ENCODE peak calls at places on chromosomes 16 and 17, in eight cellular contexts. M is right lobe of liver, N is fibroblast of lung, U is right atrium auricular region, C is neuronal stem cell, B is upper lobe of right lung, Q is HL-60, L is AG04450. D is an unnamed sample.

GRCh38 chr16:80731915-80732314 is 72.5 kb downstream of the CDYL2 start:
- DNase-seq in M (no peak), N (no peak), U (no peak), C (no peak), B (no peak), Q (no peak), L (no peak), D (no peak)

GRCh38 chr16:4677390-4677789 is 16.0 kb upstream of the NUDT16L1 start:
- DNase-seq in M (peak; percentile 71), N (no peak), U (no peak), C (no peak), B (peak; percentile 83), Q (no peak), L (no peak), D (no peak)

GRCh38 chr17:27783440-27783839 is 16.9 kb downstream of the NOS2 start:
- DNase-seq in M (no peak), N (no peak), U (no peak), C (no peak), B (no peak), Q (no peak), L (no peak), D (no peak)

GRCh38 chr17:6797718-6798351 is 21.8 kb downstream of the FBXO39 start:
- DNase-seq in M (peak; percentile 52), N (no peak), U (no peak), C (no peak), B (no peak), Q (no peak), L (no peak), D (no peak)

GRCh38 chr16:82935781-82936180 is 309.0 kb downstream of the CDH13 start:
- DNase-seq in M (no peak), N (no peak), U (no peak), C (no peak), B (no peak), Q (no peak), L (no peak), D (no peak)

GRCh38 chr16:76214856-76215255 is 62.3 kb upstream of the CNTNAP4 start:
- DNase-seq in M (no peak), N (no peak), U (no peak), C (no peak), B (no peak), Q (no peak), L (no peak), D (no peak)

GRCh38 chr17:27630607-27631408 is at the start of gene LGALS9:
- DNase-seq in M (no peak), N (no peak), U (no peak), C (no peak), B (no peak), Q (peak; percentile 83), L (no peak), D (no peak)

GRCh38 chr17:68580236-68580903 is 20.8 kb downstream of the FAM20A start:
- DNase-seq in M (peak; percentile 47), N (peak; percentile 95), U (no peak), C (no peak), B (peak; percentile 77), Q (peak; percentile 61), L (no peak), D (no peak)

GRCh38 chr17:7440113-7440822 is 956 bp downstream of the FGF11 start:
- DNase-seq in M (peak; percentile 69), N (peak; percentile 14), U (peak; percentile 63), C (peak; percentile 58), B (peak; percentile 81), Q (no peak), L (no peak), D (no peak)

GRCh38 chr17:56678249-56679144 is 85.0 kb downstream of the NOG start:
- DNase-seq in M (no peak), N (no peak), U (no peak), C (peak; percentile 27), B (no peak), Q (no peak), L (no peak), D (no peak)

GRCh38 chr16:58497468-58497867 is 2.5 kb upstream of the NDRG4 start:
- DNase-seq in M (no peak), N (no peak), U (no peak), C (no peak), B (no peak), Q (no peak), L (no peak), D (no peak)

GRCh38 chr17:82384051-82384729 is 12.6 kb downstream of the UTS2R start:
- DNase-seq in M (no peak), N (no peak), U (no peak), C (no peak), B (no peak), Q (no peak), L (no peak), D (no peak)

GRCh38 chr17:82386256-82386831 is 14.8 kb downstream of the UTS2R start:
- DNase-seq in M (no peak), N (peak; percentile 36), U (no peak), C (no peak), B (no peak), Q (no peak), L (no peak), D (no peak)

GRCh38 chr17:82383411-82383810 is 11.8 kb downstream of the UTS2R start:
- DNase-seq in M (no peak), N (no peak), U (no peak), C (no peak), B (no peak), Q (no peak), L (no peak), D (no peak)

GRCh38 chr17:82385559-82386255 is 14.1 kb downstream of the UTS2R start:
- DNase-seq in M (no peak), N (no peak), U (no peak), C (no peak), B (no peak), Q (no peak), L (no peak), D (no peak)

DNA sequence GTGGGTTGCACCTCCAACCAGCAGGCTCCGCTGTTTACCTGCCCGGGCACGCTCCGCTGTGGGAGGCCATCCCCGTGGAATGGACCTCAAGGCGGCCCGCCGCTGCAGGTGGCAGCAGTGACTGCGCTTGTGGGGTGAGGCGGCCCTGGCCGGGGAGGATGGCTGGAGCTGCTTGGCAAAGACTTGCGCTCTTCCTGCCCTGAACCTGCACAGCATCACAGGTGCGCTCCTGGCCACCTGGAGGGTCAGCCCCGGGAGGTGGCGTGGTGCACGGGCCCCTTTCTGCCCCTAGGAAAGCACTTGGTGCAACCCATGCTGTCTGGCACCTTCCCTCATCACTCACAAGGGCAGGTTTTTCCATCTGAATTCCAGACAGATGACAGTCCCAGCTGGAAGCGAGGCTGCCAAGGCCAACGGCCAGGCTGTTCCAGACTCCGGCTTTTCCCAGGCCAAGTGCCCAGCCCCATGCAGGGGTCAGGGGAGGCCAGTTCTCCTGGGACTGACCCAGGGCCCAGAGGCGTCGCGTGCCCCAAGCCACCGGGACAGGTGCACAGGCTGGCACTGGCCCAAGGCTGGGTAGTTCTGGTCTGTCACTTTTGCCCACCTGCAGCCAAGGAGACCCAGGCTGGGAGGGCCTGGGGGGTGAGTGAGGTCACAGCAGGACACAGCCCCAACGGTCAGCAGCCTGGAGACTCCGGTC is 13.3 kb downstream of the UTS2R start:
- DNase-seq in M (peak; percentile 83), N (peak; percentile 23), U (no peak), C (no peak), B (peak; percentile 79), Q (no peak), L (no peak), D (no peak)
- H3K27ac ChIP-seq in M (peak overlapping the region; percentile 66), N (no peak overlapping the region), U (peak overlapping the region; percentile 64), C (no peak overlapping the region), B (no peak overlapping the region), Q (no peak overlapping the region), L (no peak overlapping the region), D (peak overlapping the region; percentile 40)

DNA sequence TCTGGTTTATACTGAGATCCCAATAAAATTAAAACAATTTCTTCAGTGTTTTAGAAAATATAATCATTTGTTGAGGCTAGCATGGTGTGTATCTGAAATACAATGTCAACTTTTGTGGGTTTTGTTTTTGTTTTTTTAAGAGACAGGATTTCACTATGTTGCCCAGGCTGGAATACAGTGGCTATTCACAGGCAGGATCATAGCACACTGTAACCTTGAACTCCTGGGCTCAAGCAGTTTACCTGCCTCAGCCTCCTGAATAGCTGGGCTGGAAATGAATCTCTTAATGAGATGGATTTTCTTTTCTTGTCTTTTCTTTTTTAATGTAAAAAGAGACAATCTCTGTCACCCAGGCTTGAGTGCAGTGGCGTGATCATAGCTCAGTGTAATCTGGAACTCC is 12.1 kb downstream of the DDX42 start:
- DNase-seq in M (no peak), N (no peak), U (no peak), C (no peak), B (no peak), Q (no peak), L (no peak), D (no peak)
- H3K27ac ChIP-seq in M (no peak overlapping the region), N (no peak overlapping the region), U (no peak overlapping the region), C (no peak overlapping the region), B (no peak overlapping the region), Q (no peak overlapping the region), L (no peak overlapping the region), D (no peak overlapping the region)

GRCh38 chr17:42255425-42255810 is 20.8 kb downstream of the STAT5B start:
- DNase-seq in M (no peak), N (no peak), U (no peak), C (no peak), B (no peak), Q (no peak), L (no peak), D (no peak)

GRCh38 chr17:42260318-42260717 is 15.9 kb downstream of the STAT5B start:
- DNase-seq in M (no peak), N (no peak), U (no peak), C (no peak), B (no peak), Q (no peak), L (no peak), D (no peak)
- H3K27ac ChIP-seq in M (no peak overlapping the region), N (no peak overlapping the region), U (no peak overlapping the region), C (no peak overlapping the region), B (no peak overlapping the region), Q (no peak overlapping the region), L (no peak overlapping the region), D (no peak overlapping the region)

GRCh38 chr17:50195196-50195865 is 6.1 kb downstream of the COL1A1 start:
- DNase-seq in M (no peak), N (no peak), U (no peak), C (no peak), B (no peak), Q (no peak), L (no peak), D (no peak)

GRCh38 chr17:50198026-50198669 is 3.3 kb downstream of the COL1A1 start:
- DNase-seq in M (peak; percentile 67), N (peak; percentile 69), U (peak; percentile 79), C (no peak), B (no peak), Q (peak; percentile 69), L (no peak), D (no peak)

GRCh38 chr17:50196036-50196435 is 5.4 kb downstream of the COL1A1 start:
- DNase-seq in M (no peak), N (no peak), U (no peak), C (no peak), B (no peak), Q (no peak), L (no peak), D (no peak)

GRCh38 chr17:50194441-50195195 is 6.8 kb downstream of the COL1A1 start:
- DNase-seq in M (no peak), N (no peak), U (no peak), C (no peak), B (no peak), Q (no peak), L (no peak), D (no peak)

DNA sequence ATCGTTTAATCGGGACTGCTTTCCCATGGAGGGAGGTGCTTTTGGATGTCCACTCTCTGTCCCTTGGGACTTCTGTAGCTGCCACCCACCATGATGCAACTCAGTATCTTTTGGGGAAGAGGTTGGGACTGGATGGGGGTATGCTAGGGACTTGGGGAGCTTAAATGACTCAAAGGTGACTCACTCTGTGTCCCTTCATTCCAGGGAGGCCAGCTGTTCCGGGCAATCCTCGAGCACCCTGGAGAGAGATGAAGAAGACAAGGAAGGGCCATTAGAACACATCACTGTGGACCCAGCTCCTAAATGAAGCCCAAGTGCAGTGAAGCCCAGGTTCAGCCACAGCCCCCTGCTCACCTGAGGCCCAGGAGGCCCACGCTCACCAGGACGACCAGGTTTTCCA is 4.6 kb downstream of the COL1A1 start:
- DNase-seq in M (no peak), N (peak; percentile 71), U (no peak), C (no peak), B (no peak), Q (no peak), L (no peak), D (no peak)
- H3K27ac ChIP-seq in M (no peak overlapping the region), N (peak overlapping the region; percentile 58), U (peak overlapping the region; percentile 22), C (no peak overlapping the region), B (peak overlapping the region; percentile 17), Q (no peak overlapping the region), L (peak overlapping the region; percentile 98), D (peak overlapping the region; percentile 88)